ENCODE peak calls at places on chromosome 4, in four cellular contexts. A is adipocyte, J is ovary, Q is thyroid gland. W is an unnamed sample. For H3K4me1, the result is how much of the 10 kb centered on the place peaks cover.

GRCh38 chr4:84260495-84260894 is 238.6 kb downstream of the NKX6-1 start:
- DNase-seq in J (no peak), Q (no peak), A (no peak), W (no peak)

GRCh38 chr4:90456891-90457290 is 329.7 kb downstream of the CCSER1 start:
- DNase-seq in Q (no peak), A (no peak), J (no peak), W (no peak)

GRCh38 chr4:80266267-80266901 is at the start of gene FGF5:
- DNase-seq in J (peak), A (peak), Q (peak), W (no peak)

GRCh38 chr4:97139796-97140195 is 1003.5 kb downstream of the STPG2 start:
- DNase-seq in A (no peak), J (no peak), Q (no peak), W (no peak)

GRCh38 chr4:156223985-156224384 is 270.3 kb upstream of the CTSO start:
- DNase-seq in J (no peak), Q (no peak), A (no peak), W (no peak)

GRCh38 chr4:24878256-24879016 is 34.4 kb downstream of the CCDC149 start:
- DNase-seq in A (no peak), Q (peak), J (no peak), W (no peak)

GRCh38 chr4:138308421-138308820 is 66.3 kb upstream of the SLC7A11 start:
- DNase-seq in Q (no peak), J (no peak), A (peak), W (no peak)

GRCh38 chr4:149345424-149345823 is 470.2 kb downstream of the IQCM start:
- DNase-seq in J (no peak), A (no peak), Q (no peak), W (peak)

GRCh38 chr4:70676554-70677090 is 10.3 kb upstream of the JCHAIN start:
- DNase-seq in Q (no peak), J (no peak), A (no peak), W (no peak)

GRCh38 chr4:78624048-78624447 is 72.5 kb downstream of the ANXA3 start:
- DNase-seq in A (no peak), Q (no peak), J (no peak), W (no peak)

GRCh38 chr4:1207603-1208265 is 35.4 kb upstream of the SPON2 start:
- DNase-seq in Q (peak), J (peak), A (peak), W (no peak)
- H3K4me1 ChIP-seq in Q (under half), J (under half), A (under half), W (under half)

GRCh38 chr4:94415448-94415847 is 36.3 kb upstream of the PDLIM5 start:
- DNase-seq in A (no peak), Q (no peak), J (no peak), W (no peak)
- H3K4me1 ChIP-seq in A (under half), Q (under half), J (under half), W (under half)

GRCh38 chr4:900721-901120 is 31.4 kb downstream of the GAK start:
- DNase-seq in Q (no peak), J (no peak), A (no peak), W (no peak)
- H3K4me1 ChIP-seq in Q (under half), J (under half), A (under half), W (under half)

DNA sequence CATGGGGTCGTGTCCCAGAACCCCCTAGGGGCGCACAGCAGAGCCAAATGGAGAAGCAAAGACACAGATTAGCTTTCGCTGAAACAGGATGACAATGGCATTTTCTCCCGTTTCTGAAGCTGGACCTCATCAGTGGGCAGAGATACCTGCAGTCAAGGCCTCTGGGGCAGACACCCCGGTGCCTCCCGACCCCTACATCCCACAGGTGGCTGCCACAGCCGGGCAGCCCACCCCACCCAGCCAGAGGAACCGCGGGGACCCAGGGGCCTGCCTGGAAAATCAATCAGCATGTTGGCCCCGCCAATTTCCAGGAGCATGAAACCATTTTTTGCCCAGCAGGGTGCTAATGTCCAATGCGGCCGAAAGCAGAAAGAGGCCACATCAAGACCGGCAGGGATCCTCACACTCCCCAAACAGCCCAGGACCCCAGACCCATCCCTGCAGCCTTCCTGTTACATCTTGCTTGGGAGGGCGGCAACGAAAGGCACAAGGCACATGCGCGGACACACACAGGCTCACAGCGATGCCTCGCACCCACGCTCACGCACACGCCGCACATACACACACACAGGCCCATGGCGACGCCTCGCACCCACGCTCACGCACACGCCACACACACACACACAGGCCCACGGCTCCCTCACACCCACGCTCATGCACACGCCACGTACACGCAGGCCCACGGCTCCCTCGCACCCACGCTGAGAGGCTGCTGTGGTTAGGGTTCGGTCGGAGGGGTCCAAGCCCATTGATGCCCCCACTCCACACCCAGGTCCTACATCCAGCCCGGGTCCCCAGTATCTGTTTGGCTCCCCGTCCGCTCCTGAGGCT is 130.6 kb upstream of the NKX1-1 start:
- DNase-seq in Q (no peak), J (no peak), A (no peak), W (no peak)
- H3K4me1 ChIP-seq in Q (under half), J (under half), A (under half), W (under half)

GRCh38 chr4:7827566-7827965 is 112.1 kb downstream of the AFAP1 start:
- DNase-seq in J (no peak), A (no peak), Q (no peak), W (no peak)
- H3K4me1 ChIP-seq in J (under half), A (under half), Q (under half), W (under half)

GRCh38 chr4:76198411-76199237 is 15.0 kb downstream of the SCARB2 start:
- DNase-seq in J (peak), Q (peak), A (peak), W (peak)

GRCh38 chr4:76199664-76200211 is 13.9 kb downstream of the SCARB2 start:
- DNase-seq in J (no peak), Q (peak), A (no peak), W (no peak)

GRCh38 chr4:76195326-76195725 is 18.3 kb downstream of the SCARB2 start:
- DNase-seq in Q (peak), J (no peak), A (no peak), W (no peak)

GRCh38 chr4:76197001-76197743 is 16.5 kb downstream of the SCARB2 start:
- DNase-seq in Q (no peak), A (peak), J (no peak), W (no peak)

GRCh38 chr4:76197971-76198410 is 15.6 kb downstream of the SCARB2 start:
- DNase-seq in J (peak), Q (peak), A (peak), W (no peak)
- H3K4me1 ChIP-seq in J (under half), Q (half or more), A (half or more), W (under half)

GRCh38 chr4:88811904-88812303 is 114.3 kb upstream of the NAP1L5 start:
- DNase-seq in J (no peak), Q (no peak), A (no peak), W (no peak)
- H3K4me1 ChIP-seq in J (under half), Q (half or more), A (under half), W (under half)

W was measured in A673.